ENCODE peak calls at places on chromosomes 1 and 21, in four cellular contexts. U is endothelial cell of umbilical vein, W is K562, L is IMR-90. N is an unnamed sample.

GRCh38 chr1:96487961-96488360 is 233.6 kb upstream of the PTBP2 start:
- DNase-seq in U (no peak), W (no peak), L (no peak), N (no peak)

GRCh38 chr1:32890516-32891240 is 4.4 kb downstream of the HPCA start:
- DNase-seq in U (no peak), W (no peak), L (no peak), N (no peak)

GRCh38 chr1:2255420-2256369 is 27.6 kb downstream of the SKI start:
- DNase-seq in U (peak; percentile 69), W (no peak), L (peak; percentile 73), N (peak; percentile 44)

GRCh38 chr1:92030701-92031107 is 919 bp downstream of the EPHX4 start:
- DNase-seq in U (peak; percentile 76), W (no peak), L (peak; percentile 72), N (peak; percentile 32)

GRCh38 chr1:165241321-165241720 is 115.2 kb downstream of the LMX1A start:
- DNase-seq in U (no peak), W (no peak), L (no peak), N (no peak)

GRCh38 chr1:95604784-95605183 is 370.8 kb downstream of the RWDD3 start:
- DNase-seq in U (no peak), W (no peak), L (no peak), N (no peak)

GRCh38 chr1:112723511-112723839 is 8.3 kb upstream of the PPM1J start:
- DNase-seq in U (no peak), W (no peak), L (no peak), N (no peak)

GRCh38 chr1:157363660-157364140 is 188.6 kb downstream of the FCRL5 start:
- DNase-seq in U (peak; percentile 45), W (no peak), L (peak; percentile 22), N (no peak)

GRCh38 chr1:62110198-62110817 is 84.3 kb upstream of the L1TD1 start:
- DNase-seq in U (no peak), W (no peak), L (no peak), N (no peak)

GRCh38 chr1:72037745-72038343 is 244.5 kb downstream of the NEGR1 start:
- DNase-seq in U (peak; percentile 47), W (peak; percentile 9), L (peak; percentile 49), N (peak; percentile 13)

GRCh38 chr1:29984544-29985375 is 738.6 kb downstream of the MATN1 start:
- DNase-seq in U (no peak), W (no peak), L (no peak), N (no peak)

GRCh38 chr21:36915701-36916075 is 50.8 kb downstream of the HLCS start:
- DNase-seq in U (no peak), W (no peak), L (no peak), N (no peak)

GRCh38 chr1:117967472-117967871 is 37.9 kb downstream of the WDR3 start:
- DNase-seq in U (no peak), W (no peak), L (peak; percentile 65), N (no peak)

GRCh38 chr1:9473032-9473792 is 66.1 kb upstream of the SLC25A33 start:
- DNase-seq in U (peak; percentile 24), W (peak; percentile 51), L (peak; percentile 95), N (peak; percentile 96)

GRCh38 chr21:41235214-41235613 is 67.3 kb downstream of the BACE2 start:
- DNase-seq in U (peak; percentile 38), W (no peak), L (no peak), N (no peak)

GRCh38 chr1:48761411-48761810 is 15.3 kb downstream of the BEND5 start:
- DNase-seq in U (no peak), W (no peak), L (peak; percentile 39), N (no peak)

GRCh38 chr1:9038338-9038650 is 12.1 kb upstream of the SLC2A7 start:
- DNase-seq in U (no peak), W (no peak), L (no peak), N (no peak)

GRCh38 chr1:202248861-202249260 is 55.3 kb downstream of the LGR6 start:
- DNase-seq in U (no peak), W (no peak), L (no peak), N (no peak)

GRCh38 chr1:8349961-8350360 is 32.0 kb downstream of the SLC45A1 start:
- DNase-seq in U (no peak), W (no peak), L (no peak), N (no peak)

GRCh38 chr1:211653329-211653728 is 22.1 kb downstream of the NEK2 start:
- DNase-seq in U (no peak), W (no peak), L (no peak), N (no peak)

GRCh38 chr1:233673146-233673946 is 59.4 kb downstream of the KCNK1 start:
- DNase-seq in U (no peak), W (no peak), L (no peak), N (no peak)

GRCh38 chr1:8189931-8190483 is 127.9 kb upstream of the SLC45A1 start:
- DNase-seq in U (no peak), W (no peak), L (peak; percentile 67), N (no peak)

GRCh38 chr21:43755820-43756594 is 20.1 kb downstream of the CSTB start:
- DNase-seq in U (no peak), W (no peak), L (no peak), N (no peak)

GRCh38 chr21:42651515-42652401 is 1.7 kb upstream of the PDE9A start:
- DNase-seq in U (no peak), W (no peak), L (no peak), N (no peak)

GRCh38 chr1:69077198-69077597 is 490.5 kb upstream of the LRRC7 start:
- DNase-seq in U (no peak), W (no peak), L (no peak), N (no peak)

GRCh38 chr1:9719978-9720722 is 68.6 kb downstream of the PIK3CD start:
- DNase-seq in U (no peak), W (no peak), L (no peak), N (no peak)

GRCh38 chr1:29145739-29146437 is 22.2 kb upstream of the TMEM200B start:
- DNase-seq in U (no peak), W (no peak), L (peak; percentile 95), N (no peak)

GRCh38 chr1:119081267-119081666 is 59.2 kb downstream of the WARS2 start:
- DNase-seq in U (no peak), W (no peak), L (peak; percentile 64), N (no peak)

GRCh38 chr1:163983097-163983496 is 575.9 kb upstream of the PBX1 start:
- DNase-seq in U (no peak), W (no peak), L (no peak), N (no peak)

GRCh38 chr1:230702934-230703678 is 10.8 kb downstream of the AGT start:
- DNase-seq in U (no peak), W (no peak), L (no peak), N (no peak)

GRCh38 chr1:242828199-242828598 is 303.7 kb upstream of the PLD5 start:
- DNase-seq in U (no peak), W (no peak), L (no peak), N (no peak)

GRCh38 chr21:38787461-38788274 is 18.1 kb upstream of the ETS2 start:
- DNase-seq in U (no peak), W (peak; percentile 75), L (peak; percentile 76), N (peak; percentile 79)

GRCh38 chr21:34846601-34847112 is 177.9 kb downstream of the CLIC6 start:
- DNase-seq in U (no peak), W (no peak), L (peak; percentile 89), N (no peak)

GRCh38 chr1:41355356-41355755 is 5.9 kb upstream of the FOXO6 start:
- DNase-seq in U (no peak), W (no peak), L (no peak), N (no peak)

GRCh38 chr1:39789571-39790110 is 976 bp upstream of the BMP8B start:
- DNase-seq in U (no peak), W (no peak), L (no peak), N (no peak)

GRCh38 chr1:73044241-73044640 is 761.9 kb upstream of the NEGR1 start:
- DNase-seq in U (no peak), W (no peak), L (no peak), N (no peak)
- H2AFZ ChIP-seq in U (no peak overlapping the region), W (no peak overlapping the region), L (no peak overlapping the region), N (no peak overlapping the region)

GRCh38 chr1:175554586-175554985 is 188.8 kb downstream of the TNR start:
- DNase-seq in U (no peak), W (no peak), L (no peak), N (no peak)

GRCh38 chr1:175543447-175543846 is 199.9 kb downstream of the TNR start:
- DNase-seq in U (peak; percentile 78), W (no peak), L (no peak), N (no peak)

DNA sequence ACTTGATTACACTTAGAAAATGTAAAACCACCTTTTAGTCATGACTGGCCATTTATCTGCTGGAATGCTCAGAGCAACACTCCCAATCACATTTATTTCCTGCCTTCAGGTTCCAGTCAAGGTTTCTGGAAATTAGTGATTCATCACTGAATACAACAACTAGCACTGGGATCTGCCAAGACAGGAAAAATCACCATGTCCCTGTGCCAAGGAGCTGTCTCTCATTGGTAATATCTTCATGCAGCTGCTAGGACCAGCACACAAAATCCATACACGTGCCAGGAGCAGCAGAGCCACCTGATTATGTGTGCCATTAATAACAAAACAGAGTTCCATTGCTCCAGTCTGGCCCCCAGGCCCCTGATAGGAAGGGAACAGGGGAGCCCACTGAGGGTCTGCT is 194.6 kb downstream of the TNR start:
- DNase-seq in U (peak; percentile 94), W (no peak), L (no peak), N (peak; percentile 69)
- H3K9me1 ChIP-seq in U (no peaks in the 10 kb centered on the region), W (no peaks in the 10 kb centered on the region), L (no peaks in the 10 kb centered on the region), N (no peaks in the 10 kb centered on the region)

GRCh38 chr1:109133815-109134214 is 19.9 kb downstream of the ELAPOR1 start:
- DNase-seq in U (no peak), W (no peak), L (no peak), N (no peak)
- H2AFZ ChIP-seq in U (no peak overlapping the region), W (no peak overlapping the region), L (no peak overlapping the region), N (no peak overlapping the region)

GRCh38 chr1:169951108-169951507 is 57.4 kb upstream of the SCYL3 start:
- DNase-seq in U (no peak), W (no peak), L (no peak), N (no peak)
- H3K9me1 ChIP-seq in U (no peaks in the 10 kb centered on the region), W (no peaks in the 10 kb centered on the region), L (no peaks in the 10 kb centered on the region), N (no peaks in the 10 kb centered on the region)

DNA sequence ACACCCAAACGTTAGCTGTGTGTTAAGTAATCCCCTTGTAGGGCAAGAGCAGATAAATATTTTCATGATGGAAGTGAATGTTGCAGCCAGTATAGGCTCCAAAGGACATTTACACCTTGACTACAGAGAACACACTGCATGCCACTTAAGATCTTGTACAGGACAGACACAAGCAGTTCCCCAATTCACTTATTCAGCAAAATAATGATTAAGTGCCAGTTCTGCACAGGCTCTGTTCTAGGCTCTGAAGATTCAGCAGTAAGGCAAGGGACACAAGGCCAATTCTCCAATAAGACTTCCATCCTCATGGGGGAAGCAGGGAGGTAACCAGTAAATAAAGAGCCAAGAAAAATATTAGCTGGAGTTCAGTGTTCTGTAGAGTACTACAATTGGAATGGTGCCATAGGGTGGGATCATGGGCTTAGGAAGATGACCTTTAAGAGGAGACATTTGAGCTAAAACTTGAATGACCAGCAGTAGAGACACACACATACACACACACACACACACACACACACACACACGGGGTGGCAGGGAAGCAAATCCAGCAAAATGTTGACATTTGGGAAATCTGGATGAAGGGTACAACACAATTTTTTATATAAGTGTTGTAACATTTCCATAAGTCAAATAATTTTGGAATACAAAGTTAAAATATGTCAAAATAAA is 199.9 kb upstream of the JUN start:
- DNase-seq in U (no peak), W (no peak), L (no peak), N (no peak)
- H2AFZ ChIP-seq in U (no peak overlapping the region), W (no peak overlapping the region), L (no peak overlapping the region), N (no peak overlapping the region)